ENCODE peak calls at places on chromosomes 13 and 19, in four cellular contexts. F is WTC11, U is A549, Q is K562. S is an unnamed sample.

GRCh38 chr13:86080340-86080995 is 281.2 kb upstream of the SLITRK6 start:
- DNase-seq in F (no peak), U (no peak), Q (no peak), S (no peak)

GRCh38 chr19:4443188-4443587 is 14.4 kb downstream of the UBXN6 start:
- DNase-seq in F (no peak), U (no peak), Q (no peak), S (no peak)

GRCh38 chr19:32662186-32662585 is 12.8 kb downstream of the ANKRD27 start:
- DNase-seq in F (no peak), U (no peak), Q (no peak), S (no peak)

GRCh38 chr13:27425151-27425917 is 915 bp downstream of the GTF3A start:
- DNase-seq in F (no peak), U (no peak), Q (no peak), S (no peak)

GRCh38 chr19:3506384-3507340 is 551 bp downstream of the FZR1 start:
- DNase-seq in F (no peak), U (no peak), Q (peak), S (no peak)

GRCh38 chr13:110382229-110382628 is 75.1 kb downstream of the COL4A2 start:
- DNase-seq in F (no peak), U (peak), Q (no peak), S (no peak)

GRCh38 chr19:54418030-54418929 is 3.0 kb downstream of the TTYH1 start:
- DNase-seq in F (no peak), U (peak), Q (no peak), S (peak)

GRCh38 chr19:35044317-35045117 is 3.0 kb downstream of the HPN start:
- DNase-seq in F (peak), U (peak), Q (peak), S (peak)

GRCh38 chr19:5914358-5914774 is 312 bp downstream of the CAPS start:
- DNase-seq in F (no peak), U (no peak), Q (no peak), S (no peak)

GRCh38 chr13:75704194-75704941 is 68.2 kb downstream of the LMO7 start:
- DNase-seq in F (no peak), U (peak), Q (no peak), S (no peak)

GRCh38 chr13:75705908-75706307 is 69.8 kb downstream of the LMO7 start:
- DNase-seq in F (no peak), U (no peak), Q (no peak), S (no peak)

GRCh38 chr13:75703768-75704167 is 67.6 kb downstream of the LMO7 start:
- DNase-seq in F (no peak), U (no peak), Q (no peak), S (no peak)

GRCh38 chr13:75704942-75705320 is 68.8 kb downstream of the LMO7 start:
- DNase-seq in F (peak), U (peak), Q (no peak), S (no peak)

DNA sequence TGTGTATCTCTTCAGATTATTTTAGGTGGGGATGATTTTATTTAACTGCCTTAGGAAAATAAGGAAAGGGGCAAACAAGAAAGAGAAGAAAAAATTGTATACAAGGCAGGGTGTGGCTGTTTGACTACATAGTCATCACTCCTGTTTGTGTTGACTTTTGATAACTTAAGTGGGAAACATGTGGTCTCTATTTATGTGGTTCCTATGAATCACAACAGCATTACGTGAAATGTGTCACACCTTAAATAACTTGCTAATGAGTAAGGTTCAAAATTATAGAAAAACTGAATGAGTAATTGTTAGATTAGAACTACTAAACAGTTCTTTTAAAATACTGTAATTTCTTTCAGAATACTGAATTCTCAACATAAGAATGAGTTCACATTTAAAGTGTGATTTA is 69.3 kb downstream of the LMO7 start:
- DNase-seq in F (no peak), U (peak), Q (no peak), S (no peak)
- TF ChIP-seq NR3C1 in F (no peak), U (no peak), Q (no peak), S (no peak)

DNA sequence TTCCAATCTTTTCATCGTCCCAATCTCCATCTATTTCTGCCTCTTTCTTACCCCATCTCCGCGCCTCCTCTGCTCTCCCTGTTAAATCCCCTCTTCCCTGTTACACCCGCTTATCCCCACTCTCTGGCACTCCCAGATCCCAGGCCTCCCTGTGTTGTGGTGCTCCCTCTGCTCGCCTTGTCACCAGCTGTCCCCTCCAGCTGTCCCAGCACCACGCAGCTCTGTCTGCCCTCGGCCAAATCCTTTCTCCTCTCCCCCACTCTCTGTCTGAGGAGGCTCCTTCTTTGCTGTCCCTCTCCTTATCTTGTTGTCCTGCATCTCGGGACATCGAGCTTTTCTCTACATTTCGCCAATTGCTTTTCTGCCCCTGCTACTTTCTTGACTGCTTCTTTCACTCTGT is 1.0 kb downstream of the ZNF160 start:
- DNase-seq in F (no peak), U (no peak), Q (peak), S (no peak)
- TF ChIP-seq NR3C1 in F (no peak), U (no peak), Q (no peak), S (no peak)

DNA sequence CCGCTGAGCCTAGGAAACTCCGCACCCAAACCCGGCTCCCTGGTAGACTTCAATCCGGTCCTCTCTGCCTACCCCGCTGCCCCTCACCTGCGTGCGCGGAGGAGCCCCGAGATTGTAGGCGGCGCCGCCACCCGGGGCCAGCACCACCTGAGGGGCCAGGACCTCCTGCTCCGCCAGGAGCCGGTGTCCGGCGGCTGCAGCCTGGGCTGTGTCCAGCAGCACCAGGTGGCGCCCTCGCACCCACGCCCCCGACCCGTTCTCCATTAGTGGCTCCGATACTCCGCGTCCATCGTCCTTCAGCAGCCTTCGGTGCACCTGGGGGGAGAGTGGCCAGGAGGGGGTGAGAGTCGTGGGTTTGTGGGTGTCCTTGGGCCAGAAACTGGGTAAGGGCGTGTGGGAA is 18.5 kb downstream of the MAN2B1 start:
- DNase-seq in F (peak), U (no peak), Q (peak), S (no peak)
- TF ChIP-seq NR3C1 in F (no peak), U (no peak), Q (no peak), S (no peak)

DNA sequence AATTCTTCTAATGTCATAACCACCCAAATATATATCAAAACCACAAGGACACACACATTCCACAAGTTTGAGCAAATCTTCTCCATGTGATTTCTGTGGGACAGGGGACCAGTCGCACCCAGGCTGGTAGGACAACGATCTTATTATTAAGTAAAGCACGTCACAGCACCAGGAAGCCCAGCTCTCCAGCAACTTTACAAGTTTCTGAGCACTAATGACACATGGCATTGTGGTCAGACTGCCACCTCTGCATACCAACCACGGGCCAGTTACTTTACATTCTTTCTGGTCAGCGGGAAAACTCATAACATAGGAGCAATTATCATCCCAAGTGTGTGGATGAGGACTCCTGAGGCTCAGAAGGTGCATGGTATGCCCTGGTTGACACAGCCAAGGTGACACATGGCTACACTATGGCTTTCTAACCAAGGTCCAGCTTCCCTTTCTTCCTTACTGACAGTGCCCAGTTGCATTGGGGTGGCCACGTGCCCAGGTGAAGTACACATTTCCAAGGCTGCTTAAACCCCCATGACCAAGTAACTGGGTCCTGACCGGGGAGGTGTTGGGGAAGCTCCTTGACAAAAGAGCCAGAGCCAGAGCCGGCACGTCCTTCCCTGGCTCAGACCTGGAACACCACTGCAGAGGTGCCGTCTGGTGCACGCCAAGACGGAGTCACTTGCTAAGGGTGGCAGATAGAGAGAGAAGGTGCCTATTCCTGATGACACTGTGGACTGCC is 27.4 kb downstream of the LATS2 start:
- DNase-seq in F (no peak), U (no peak), Q (no peak), S (no peak)
- TF ChIP-seq NR3C1 in F (no peak), U (no peak), Q (no peak), S (no peak)

DNA sequence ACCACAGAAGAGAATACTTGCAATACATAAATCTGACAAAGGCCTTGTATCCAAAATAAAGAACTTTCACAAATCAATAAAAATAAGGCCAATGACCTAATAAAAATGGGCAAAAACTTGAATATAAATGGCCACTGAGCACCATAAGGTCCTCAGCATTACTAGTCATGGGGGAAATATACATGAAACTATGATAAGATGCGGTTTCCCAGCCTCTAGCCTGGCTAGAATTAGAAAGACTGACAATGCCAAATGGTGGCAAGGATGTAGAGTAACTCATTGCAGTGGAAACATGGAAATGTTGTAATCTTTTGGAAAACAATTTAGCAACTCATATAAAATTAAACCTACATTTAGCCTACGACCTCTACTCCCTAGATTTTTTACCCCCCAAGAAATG is 227.1 kb downstream of the GGACT start:
- DNase-seq in F (no peak), U (no peak), Q (no peak), S (no peak)
- TF ChIP-seq NR3C1 in F (no peak), U (no peak), Q (no peak), S (no peak)